ENCODE peak calls at places on chromosomes 13 and 19, in four cellular contexts. One of them, this sample, is unnamed. For H3K36me3, the result is how much of the 10 kb centered on the place peaks cover.

GRCh38 chr19:10823690-10824089 is 12.3 kb downstream of the TMED1 start:
- DNase-seq in HepG2: no peak
- DNase-seq in transverse colon: no peak
- DNase-seq in H1: no peak
- DNase-seq in this sample: no peak

GRCh38 chr19:13132471-13133166 is 14.6 kb downstream of the NACC1 start:
- DNase-seq in HepG2: no peak
- DNase-seq in transverse colon: no peak
- DNase-seq in H1: no peak
- DNase-seq in this sample: no peak

GRCh38 chr13:59774511-59774911 is 389.2 kb downstream of the DIAPH3 start:
- DNase-seq in HepG2: peak
- DNase-seq in transverse colon: no peak
- DNase-seq in H1: no peak
- DNase-seq in this sample: no peak

GRCh38 chr19:46533085-46534081 is 37.7 kb upstream of the PNMA8B start:
- DNase-seq in HepG2: no peak
- DNase-seq in transverse colon: no peak
- DNase-seq in H1: no peak
- DNase-seq in this sample: no peak

GRCh38 chr19:45881909-45882528 is 3.9 kb downstream of the IRF2BP1 start:
- DNase-seq in HepG2: peak
- DNase-seq in transverse colon: peak
- DNase-seq in H1: no peak
- DNase-seq in this sample: no peak

GRCh38 chr19:48702701-48703100 is 6.9 kb downstream of the FUT2 start:
- DNase-seq in HepG2: no peak
- DNase-seq in transverse colon: no peak
- DNase-seq in H1: no peak
- DNase-seq in this sample: no peak

GRCh38 chr13:49810464-49810824 is 18.0 kb upstream of the KPNA3 start:
- DNase-seq in HepG2: no peak
- DNase-seq in transverse colon: no peak
- DNase-seq in H1: no peak
- DNase-seq in this sample: no peak

GRCh38 chr13:59633290-59633689 is 530.4 kb downstream of the DIAPH3 start:
- DNase-seq in HepG2: no peak
- DNase-seq in transverse colon: no peak
- DNase-seq in H1: no peak
- DNase-seq in this sample: no peak

GRCh38 chr19:13902993-13903555 is 2.8 kb downstream of the BRME1 start:
- DNase-seq in HepG2: no peak
- DNase-seq in transverse colon: no peak
- DNase-seq in H1: no peak
- DNase-seq in this sample: no peak

GRCh38 chr13:94988654-94989053 is 276.3 kb upstream of the SOX21 start:
- DNase-seq in HepG2: peak
- DNase-seq in transverse colon: no peak
- DNase-seq in H1: no peak
- DNase-seq in this sample: no peak

GRCh38 chr19:35712529-35712909 is 5.3 kb upstream of the KMT2B start:
- DNase-seq in HepG2: no peak
- DNase-seq in transverse colon: no peak
- DNase-seq in H1: no peak
- DNase-seq in this sample: no peak

GRCh38 chr19:6521718-6522646 is 8.8 kb upstream of the TNFSF9 start:
- DNase-seq in HepG2: no peak
- DNase-seq in transverse colon: peak
- DNase-seq in H1: no peak
- DNase-seq in this sample: no peak

GRCh38 chr13:84902243-84902642 is 897.0 kb downstream of the SLITRK6 start:
- DNase-seq in HepG2: no peak
- DNase-seq in transverse colon: no peak
- DNase-seq in H1: no peak
- DNase-seq in this sample: no peak

GRCh38 chr13:112696001-112696868 is 6.4 kb downstream of the ATP11A start:
- DNase-seq in HepG2: no peak
- DNase-seq in transverse colon: no peak
- DNase-seq in H1: no peak
- DNase-seq in this sample: no peak

GRCh38 chr13:21501709-21502108 is 42.6 kb upstream of the ZDHHC20 start:
- DNase-seq in HepG2: peak
- DNase-seq in transverse colon: no peak
- DNase-seq in H1: no peak
- DNase-seq in this sample: no peak

GRCh38 chr19:8004723-8005513 is 523 bp downstream of the ELAVL1 start:
- DNase-seq in HepG2: no peak
- DNase-seq in transverse colon: no peak
- DNase-seq in H1: no peak
- DNase-seq in this sample: no peak

GRCh38 chr13:91017031-91017668 is 330.3 kb upstream of the MIR17HG start:
- DNase-seq in HepG2: no peak
- DNase-seq in transverse colon: no peak
- DNase-seq in H1: peak
- DNase-seq in this sample: no peak

GRCh38 chr13:83732755-83733154 is 149.5 kb downstream of the SLITRK1 start:
- DNase-seq in HepG2: no peak
- DNase-seq in transverse colon: no peak
- DNase-seq in H1: no peak
- DNase-seq in this sample: no peak

GRCh38 chr13:112641456-112641855 is 48.4 kb upstream of the ATP11A start:
- DNase-seq in HepG2: no peak
- DNase-seq in transverse colon: no peak
- DNase-seq in H1: no peak
- DNase-seq in this sample: no peak

GRCh38 chr13:109644069-109644750 is 142.2 kb downstream of the IRS2 start:
- DNase-seq in HepG2: no peak
- DNase-seq in transverse colon: no peak
- DNase-seq in H1: no peak
- DNase-seq in this sample: peak

GRCh38 chr13:29925457-29925856 is 75.0 kb upstream of the UBL3 start:
- DNase-seq in HepG2: peak
- DNase-seq in transverse colon: peak
- DNase-seq in H1: no peak
- DNase-seq in this sample: peak

GRCh38 chr13:35255241-35255640 is 221.2 kb downstream of the MAB21L1 start:
- DNase-seq in HepG2: no peak
- DNase-seq in transverse colon: no peak
- DNase-seq in H1: no peak
- DNase-seq in this sample: peak

GRCh38 chr19:16330368-16330801 is 5.8 kb downstream of the KLF2 start:
- DNase-seq in HepG2: peak
- DNase-seq in transverse colon: peak
- DNase-seq in H1: no peak
- DNase-seq in this sample: no peak

GRCh38 chr13:48892311-48892710 is 83.4 kb upstream of the FNDC3A start:
- DNase-seq in HepG2: peak
- DNase-seq in transverse colon: no peak
- DNase-seq in H1: no peak
- DNase-seq in this sample: no peak

GRCh38 chr19:4233282-4233853 is 4.0 kb downstream of the EBI3 start:
- DNase-seq in HepG2: peak
- DNase-seq in transverse colon: peak
- DNase-seq in H1: no peak
- DNase-seq in this sample: no peak

GRCh38 chr19:49770529-49770928 is 3.7 kb downstream of the AP2A1 start:
- DNase-seq in HepG2: no peak
- DNase-seq in transverse colon: no peak
- DNase-seq in H1: no peak
- DNase-seq in this sample: no peak

GRCh38 chr19:49774969-49775368 is 8.2 kb downstream of the AP2A1 start:
- DNase-seq in HepG2: no peak
- DNase-seq in transverse colon: no peak
- DNase-seq in H1: no peak
- DNase-seq in this sample: no peak

GRCh38 chr19:49771674-49772139 is 4.9 kb downstream of the AP2A1 start:
- DNase-seq in HepG2: peak
- DNase-seq in transverse colon: peak
- DNase-seq in H1: no peak
- DNase-seq in this sample: no peak

GRCh38 chr19:49773663-49774305 is 7.0 kb downstream of the AP2A1 start:
- DNase-seq in HepG2: no peak
- DNase-seq in transverse colon: no peak
- DNase-seq in H1: no peak
- DNase-seq in this sample: no peak

DNA sequence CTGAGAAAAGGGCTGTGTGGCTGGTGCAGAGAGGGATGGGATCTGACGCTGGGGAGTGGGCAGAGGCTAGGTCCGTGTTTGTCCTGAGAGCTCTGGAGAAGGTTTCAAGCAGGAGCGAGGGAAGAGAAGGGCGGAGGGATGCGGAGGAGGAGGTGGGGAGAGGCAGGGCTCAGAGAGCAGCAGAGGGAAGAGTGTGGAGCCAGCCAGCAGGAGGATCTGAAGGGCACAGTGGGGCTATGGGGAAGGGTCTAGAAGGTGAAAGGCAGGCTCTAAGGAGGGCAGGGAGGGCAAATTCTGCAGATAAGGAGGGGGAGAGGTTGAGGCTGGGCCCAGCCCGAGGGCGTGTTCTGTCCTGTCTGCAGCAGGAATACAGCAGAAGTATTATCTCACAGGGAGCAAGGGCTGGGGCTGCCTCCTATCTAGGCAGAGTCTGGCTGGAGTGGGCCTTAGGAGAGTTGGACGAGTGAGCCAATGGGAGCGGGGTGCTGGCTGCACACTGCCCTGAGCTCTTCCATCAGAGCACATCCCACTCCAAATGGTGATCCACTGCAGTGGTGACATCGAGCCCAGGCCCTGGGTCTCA is 6.1 kb downstream of the AP2A1 start:
- DNase-seq in HepG2: no peak
- DNase-seq in transverse colon: no peak
- DNase-seq in H1: no peak
- DNase-seq in this sample: no peak
- H3K36me3 ChIP-seq in HepG2: under half
- H3K36me3 ChIP-seq in transverse colon: under half
- H3K36me3 ChIP-seq in H1: under half
- H3K36me3 ChIP-seq in this sample: under half

GRCh38 chr13:43263047-43263446 is 239.7 kb downstream of the DNAJC15 start:
- DNase-seq in HepG2: no peak
- DNase-seq in transverse colon: no peak
- DNase-seq in H1: no peak
- DNase-seq in this sample: no peak
- TF ChIP-seq CTCF in HepG2: no peak
- TF ChIP-seq CTCF in transverse colon: no peak
- TF ChIP-seq CTCF in H1: no peak
- TF ChIP-seq CTCF in this sample: no peak

GRCh38 chr19:42219812-42220750 is at the start of gene ZNF526:
- DNase-seq in HepG2: peak
- DNase-seq in transverse colon: peak
- DNase-seq in H1: peak
- DNase-seq in this sample: peak

GRCh38 chr19:42217522-42218442 is at the start of gene DEDD2:
- DNase-seq in HepG2: peak
- DNase-seq in transverse colon: peak
- DNase-seq in H1: peak
- DNase-seq in this sample: peak

GRCh38 chr19:42220751-42221097 is 612 bp downstream of the ZNF526 start:
- DNase-seq in HepG2: no peak
- DNase-seq in transverse colon: no peak
- DNase-seq in H1: no peak
- DNase-seq in this sample: no peak

GRCh38 chr19:42214810-42215209 is 2.7 kb downstream of the DEDD2 start:
- DNase-seq in HepG2: no peak
- DNase-seq in transverse colon: no peak
- DNase-seq in H1: no peak
- DNase-seq in this sample: no peak

GRCh38 chr19:42216653-42217521 is 590 bp downstream of the DEDD2 start:
- DNase-seq in HepG2: peak
- DNase-seq in transverse colon: peak
- DNase-seq in H1: no peak
- DNase-seq in this sample: no peak
- TF ChIP-seq POLR2A in HepG2: no peak
- TF ChIP-seq POLR2A in transverse colon: peak
- TF ChIP-seq POLR2A in H1: no peak
- TF ChIP-seq POLR2A in this sample: peak

GRCh38 chr19:18128805-18129204 is 24.2 kb upstream of the PIK3R2 start:
- DNase-seq in HepG2: no peak
- DNase-seq in transverse colon: no peak
- DNase-seq in H1: no peak
- DNase-seq in this sample: no peak
- H3K36me3 ChIP-seq in HepG2: under half
- H3K36me3 ChIP-seq in transverse colon: under half
- H3K36me3 ChIP-seq in H1: under half
- H3K36me3 ChIP-seq in this sample: under half

DNA sequence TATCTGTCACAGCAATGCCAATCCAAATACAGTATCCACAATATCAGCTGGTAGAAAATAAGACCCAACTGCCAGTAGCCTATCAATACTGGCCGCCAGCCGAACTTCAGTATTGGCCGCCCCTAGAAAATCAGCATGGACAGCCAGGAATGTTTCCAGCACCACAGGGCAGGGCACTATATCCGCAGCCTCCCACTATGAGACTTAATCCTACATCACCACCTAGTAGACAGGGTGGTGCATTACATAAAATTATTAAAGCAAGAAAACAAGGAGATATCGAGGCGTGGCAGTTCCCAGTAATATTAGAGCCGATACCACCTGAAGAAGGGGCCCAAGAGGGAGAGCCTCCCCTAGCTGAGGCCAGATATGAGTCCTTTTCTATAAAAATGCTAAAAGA is 111.3 kb downstream of the ZNF486 start:
- DNase-seq in HepG2: peak
- DNase-seq in transverse colon: peak
- DNase-seq in H1: no peak
- DNase-seq in this sample: no peak
- TF ChIP-seq CTCF in HepG2: peak
- TF ChIP-seq CTCF in transverse colon: peak
- TF ChIP-seq CTCF in H1: no peak
- TF ChIP-seq CTCF in this sample: peak